ENCODE peak calls at places on chromosomes 2 and 18, in four cellular contexts. E is heart left ventricle; Q is activated CD4-positive, alpha-beta T cell treated with anti-CD3 and anti-CD28 coated beads, Interleukin-2, amount 50 U/mL, for 24 hours; W is stimulated activated CD8-positive, alpha-beta memory T cell treated with anti-CD3 and anti-CD28 coated beads, Interleukin-12 subunit alpha, Interleukin-12 subunit beta, amount 100 ng/mL, for 1 hour. O is an unnamed sample.

GRCh38 chr2:231059756-231060155 is 3.1 kb downstream of the PSMD1 start:
- DNase-seq in E (no peak), Q (no peak), W (no peak), O (no peak)

GRCh38 chr2:222594679-222595078 is 61.2 kb downstream of the FARSB start:
- DNase-seq in E (no peak), Q (no peak), W (no peak), O (no peak)

GRCh38 chr2:129779783-129780182 is 199.7 kb upstream of the RAB6C start:
- DNase-seq in E (no peak), Q (no peak), W (no peak), O (no peak)

GRCh38 chr2:60984717-60985116 is 32.8 kb upstream of the PEX13 start:
- DNase-seq in E (no peak), Q (no peak), W (no peak), O (no peak)

GRCh38 chr2:153477096-153477555 is 1.4 kb downstream of the RPRM start:
- DNase-seq in E (no peak), Q (no peak), W (no peak), O (no peak)

GRCh38 chr18:10140928-10141327 is 227.1 kb downstream of the VAPA start:
- DNase-seq in E (no peak), Q (no peak), W (no peak), O (peak)

GRCh38 chr18:37320320-37320719 is 245.3 kb downstream of the CELF4 start:
- DNase-seq in E (no peak), Q (no peak), W (no peak), O (no peak)

GRCh38 chr2:176139621-176140020 is 10.1 kb downstream of the HOXD8 start:
- DNase-seq in E (no peak), Q (no peak), W (no peak), O (no peak)

GRCh38 chr2:26605195-26605968 is 35.8 kb downstream of the CIB4 start:
- DNase-seq in E (no peak), Q (peak), W (no peak), O (peak)

GRCh38 chr2:9139491-9140443 is 66.8 kb upstream of the ASAP2 start:
- DNase-seq in E (peak), Q (peak), W (peak), O (peak)

GRCh38 chr2:236776695-236777251 is 207.1 kb downstream of the ACKR3 start:
- DNase-seq in E (no peak), Q (no peak), W (no peak), O (no peak)

GRCh38 chr2:110854355-110855081 is 122.1 kb downstream of the ACOXL start:
- DNase-seq in E (no peak), Q (no peak), W (no peak), O (no peak)

GRCh38 chr2:69466728-69467127 is 29.5 kb upstream of the NFU1 start:
- DNase-seq in E (no peak), Q (no peak), W (no peak), O (no peak)

GRCh38 chr2:8857709-8858108 is 20.3 kb upstream of the KIDINS220 start:
- DNase-seq in E (no peak), Q (no peak), W (no peak), O (no peak)

GRCh38 chr2:40528564-40528963 is 76.7 kb upstream of the SLC8A1 start:
- DNase-seq in E (no peak), Q (no peak), W (no peak), O (no peak)

GRCh38 chr2:239744706-239745340 is 280.3 kb downstream of the NDUFA10 start:
- DNase-seq in E (no peak), Q (no peak), W (no peak), O (no peak)

GRCh38 chr2:232204457-232204931 is 174.1 kb upstream of the ALPP start:
- DNase-seq in E (peak), Q (no peak), W (no peak), O (peak)

GRCh38 chr2:211157211-211157610 is 600.8 kb downstream of the CPS1 start:
- DNase-seq in E (no peak), Q (no peak), W (no peak), O (no peak)

GRCh38 chr2:136929531-136929930 is 164.2 kb downstream of the THSD7B start:
- DNase-seq in E (no peak), Q (no peak), W (no peak), O (no peak)

GRCh38 chr2:12931211-12931844 is 214.6 kb downstream of the TRIB2 start:
- DNase-seq in E (no peak), Q (no peak), W (no peak), O (peak)

GRCh38 chr18:62678847-62679535 is 36.4 kb upstream of the PHLPP1 start:
- DNase-seq in E (no peak), Q (no peak), W (no peak), O (no peak)

GRCh38 chr2:52686935-52687334 is 1080.7 kb upstream of the CHAC2 start:
- DNase-seq in E (no peak), Q (no peak), W (no peak), O (no peak)

GRCh38 chr2:63059434-63060078 is 8.9 kb downstream of the OTX1 start:
- DNase-seq in E (no peak), Q (no peak), W (no peak), O (no peak)

GRCh38 chr2:181376442-181376841 is 80.7 kb upstream of the ITGA4 start:
- DNase-seq in E (no peak), Q (no peak), W (no peak), O (no peak)

GRCh38 chr2:188517549-188518255 is 226.0 kb downstream of the GULP1 start:
- DNase-seq in E (no peak), Q (no peak), W (no peak), O (no peak)

GRCh38 chr2:48398285-48399135 is 131.4 kb upstream of the STON1 start:
- DNase-seq in E (no peak), Q (no peak), W (no peak), O (no peak)

GRCh38 chr2:26651458-26652155 is 10.4 kb upstream of the CIB4 start:
- DNase-seq in E (no peak), Q (no peak), W (no peak), O (no peak)

GRCh38 chr2:10329584-10329879 is 26.8 kb downstream of the HPCAL1 start:
- DNase-seq in E (no peak), Q (no peak), W (no peak), O (no peak)

GRCh38 chr2:45813003-45813601 is 161.6 kb downstream of the PRKCE start:
- DNase-seq in E (peak), Q (no peak), W (no peak), O (no peak)

GRCh38 chr2:197356136-197356535 is 45.6 kb upstream of the ANKRD44 start:
- DNase-seq in E (no peak), Q (no peak), W (no peak), O (no peak)

GRCh38 chr2:222424729-222425671 is 657 bp downstream of the SGPP2 start:
- DNase-seq in E (no peak), Q (no peak), W (no peak), O (no peak)

O was measured in mucosa of gallbladder.